ENCODE peak calls at places on chromosome 6, in nine cellular contexts. V is lower lobe of right lung; E is CD8-positive, alpha-beta T cell; T is cardiac muscle cell; Y is AG04450; L is prostate gland; B is astrocyte; A is brain microvascular endothelial cell; X is ovary. F is an unnamed sample.
A peak's percentile ranks its signal among the peaks of the same experiment; 100 is the strongest.

GRCh38 chr6:33802186-33803061 is 1.4 kb downstream of the MLN start:
- DNase-seq in V (no peak), E (no peak), T (no peak), Y (no peak), L (no peak), B (no peak), A (no peak), X (no peak), F (no peak)

GRCh38 chr6:36818741-36819140 is 20.5 kb downstream of the CPNE5 start:
- DNase-seq in V (no peak), E (no peak), T (no peak), Y (no peak), L (no peak), B (no peak), A (no peak), X (no peak), F (no peak)

GRCh38 chr6:104229057-104229456 is 630.7 kb downstream of the HACE1 start:
- DNase-seq in V (no peak), E (no peak), T (no peak), Y (no peak), L (peak; percentile 7), B (no peak), A (no peak), X (no peak), F (no peak)

GRCh38 chr6:100173211-100173610 is 179.2 kb upstream of the MCHR2 start:
- DNase-seq in V (no peak), E (no peak), T (no peak), Y (no peak), L (no peak), B (no peak), A (no peak), X (no peak), F (no peak)

GRCh38 chr6:7590918-7591302 is 912 bp downstream of the SNRNP48 start:
- DNase-seq in V (no peak), E (no peak), T (no peak), Y (no peak), L (no peak), B (no peak), A (no peak), X (no peak), F (peak; percentile 55)

GRCh38 chr6:160264213-160264612 is 5.6 kb upstream of the SLC22A2 start:
- DNase-seq in V (no peak), E (no peak), T (no peak), Y (no peak), L (no peak), B (no peak), A (no peak), X (no peak), F (no peak)

GRCh38 chr6:44489912-44490604 is 102.6 kb downstream of the CDC5L start:
- DNase-seq in V (no peak), E (no peak), T (peak; percentile 98), Y (peak; percentile 91), L (peak; percentile 87), B (peak; percentile 99), A (peak; percentile 92), X (no peak), F (peak; percentile 71)

GRCh38 chr6:27599859-27600532 is 127.1 kb upstream of the ZNF184 start:
- DNase-seq in V (no peak), E (no peak), T (no peak), Y (no peak), L (no peak), B (no peak), A (no peak), X (no peak), F (no peak)

GRCh38 chr6:159100011-159100788 is 55.4 kb upstream of the TAGAP start:
- DNase-seq in V (no peak), E (no peak), T (no peak), Y (no peak), L (no peak), B (no peak), A (no peak), X (no peak), F (no peak)

GRCh38 chr6:37741757-37742400 is 44.2 kb upstream of the MDGA1 start:
- DNase-seq in V (no peak), E (no peak), T (peak; percentile 27), Y (no peak), L (no peak), B (no peak), A (no peak), X (no peak), F (peak; percentile 52)

GRCh38 chr6:159490298-159490937 is 202.6 kb downstream of the SOD2 start:
- DNase-seq in V (no peak), E (no peak), T (peak; percentile 23), Y (no peak), L (no peak), B (no peak), A (no peak), X (no peak), F (no peak)

GRCh38 chr6:158071121-158072082 is 89.7 kb downstream of the SYNJ2 start:
- DNase-seq in V (no peak), E (no peak), T (no peak), Y (no peak), L (no peak), B (no peak), A (no peak), X (no peak), F (no peak)

GRCh38 chr6:142696123-142696522 is 248.9 kb downstream of the HIVEP2 start:
- DNase-seq in V (no peak), E (no peak), T (no peak), Y (no peak), L (peak; percentile 7), B (no peak), A (no peak), X (no peak), F (no peak)

GRCh38 chr6:18307006-18307405 is 42.7 kb upstream of the DEK start:
- DNase-seq in V (no peak), E (no peak), T (peak; percentile 19), Y (no peak), L (no peak), B (peak; percentile 86), A (peak; percentile 26), X (no peak), F (no peak)

GRCh38 chr6:95469511-95469910 is 107.8 kb upstream of the MANEA start:
- DNase-seq in V (no peak), E (no peak), T (no peak), Y (no peak), L (no peak), B (no peak), A (no peak), X (no peak), F (no peak)

GRCh38 chr6:1283486-1283885 is 28.4 kb upstream of the FOXQ1 start:
- DNase-seq in V (no peak), E (no peak), T (no peak), Y (no peak), L (no peak), B (no peak), A (no peak), X (no peak), F (no peak)

GRCh38 chr6:156741287-156742073 is 35.7 kb upstream of the ARID1B start:
- DNase-seq in V (no peak), E (no peak), T (no peak), Y (no peak), L (no peak), B (no peak), A (no peak), X (no peak), F (no peak)

GRCh38 chr6:135126034-135126433 is 55.1 kb upstream of the MYB start:
- DNase-seq in V (no peak), E (no peak), T (no peak), Y (no peak), L (no peak), B (no peak), A (no peak), X (no peak), F (no peak)

GRCh38 chr6:135128268-135128914 is 52.7 kb upstream of the MYB start:
- DNase-seq in V (no peak), E (no peak), T (no peak), Y (no peak), L (no peak), B (no peak), A (no peak), X (no peak), F (no peak)

GRCh38 chr6:135129139-135129867 is 51.8 kb upstream of the MYB start:
- DNase-seq in V (no peak), E (no peak), T (no peak), Y (no peak), L (no peak), B (no peak), A (no peak), X (no peak), F (no peak)
- H3K27ac ChIP-seq in V (no peak overlapping the region), E (peak overlapping the region; percentile 25), T (no peak overlapping the region), Y (no peak overlapping the region), L (no peak overlapping the region), B (no peak overlapping the region), A (no peak overlapping the region), X (no peak overlapping the region), F (no peak overlapping the region)

GRCh38 chr6:113437571-113437970 is 419.6 kb upstream of the MARCKS start:
- DNase-seq in V (no peak), E (no peak), T (no peak), Y (no peak), L (no peak), B (no peak), A (no peak), X (no peak), F (no peak)
- TF ChIP-seq CTCF in V (no peak), E (no peak), T (no peak), Y (no peak), L (no peak), B (no peak), A (no peak), X (no peak), F (no peak)

GRCh38 chr6:112040933-112041332 is 13.0 kb upstream of the CCN6 start:
- DNase-seq in V (no peak), E (no peak), T (no peak), Y (no peak), L (no peak), B (no peak), A (no peak), X (no peak), F (no peak)
- H3K27ac ChIP-seq in V (no peak overlapping the region), E (no peak overlapping the region), T (no peak overlapping the region), Y (no peak overlapping the region), L (no peak overlapping the region), B (no peak overlapping the region), A (no peak overlapping the region), X (no peak overlapping the region), F (no peak overlapping the region)

DNA sequence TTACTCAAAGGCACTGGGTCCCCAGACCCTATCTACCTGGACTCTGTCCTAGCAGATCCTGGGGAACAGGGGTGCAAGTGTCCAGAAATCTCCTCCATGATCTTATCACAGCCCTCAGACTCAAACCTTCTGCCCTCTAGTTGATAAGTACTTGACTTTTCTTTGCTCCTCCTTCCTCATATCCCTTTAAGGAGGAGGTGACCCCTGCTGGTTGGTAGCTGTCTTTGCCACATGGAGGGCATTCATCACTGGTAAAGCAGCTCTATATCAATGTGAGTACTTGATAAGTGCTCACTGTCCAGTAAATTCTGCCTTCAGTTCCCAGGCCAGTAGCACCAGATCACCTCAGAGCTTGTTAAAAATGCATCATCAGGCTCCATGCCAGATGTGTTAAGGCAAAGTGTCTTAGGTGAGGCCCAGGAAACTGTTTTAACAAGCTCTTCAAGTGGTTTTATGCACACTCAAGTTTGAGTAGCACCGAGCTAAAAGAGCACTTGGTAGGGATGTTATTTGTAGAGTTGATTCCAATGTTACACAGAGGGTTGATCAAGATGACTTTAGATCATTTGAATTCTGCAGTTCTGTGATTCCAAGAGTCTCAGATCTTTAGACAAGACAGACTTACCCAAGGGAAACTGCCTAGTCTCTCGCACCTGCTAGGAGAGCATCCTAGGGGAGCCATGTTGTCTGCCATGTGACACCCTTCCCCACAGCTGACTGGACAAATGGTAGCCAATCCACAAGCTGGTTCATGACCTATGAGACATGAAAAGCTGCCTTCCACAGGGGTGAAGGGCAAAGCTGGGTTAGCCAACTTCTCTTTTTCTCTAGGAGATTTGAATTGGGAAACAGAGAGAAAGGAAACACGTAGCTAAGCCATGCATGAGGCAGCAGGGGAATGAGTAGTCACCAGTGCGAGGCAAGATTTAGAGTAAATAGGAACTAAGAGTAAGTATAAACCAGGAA is 18.6 kb downstream of the TREML2 start:
- DNase-seq in V (no peak), E (no peak), T (peak; percentile 74), Y (peak; percentile 4), L (peak; percentile 39), B (peak; percentile 18), A (peak; percentile 52), X (no peak), F (peak; percentile 26)
- TF ChIP-seq CTCF in V (peak; percentile 55), E (peak; percentile 62), T (peak; percentile 76), Y (peak; percentile 71), L (peak; percentile 67), B (peak; percentile 62), A (peak; percentile 83), X (no peak), F (peak; percentile 8)

F was measured in body of pancreas.